ENCODE peak calls at places on chromosomes 12 and 14, in five cellular contexts. Z, G, V, B and K are unnamed samples.
A peak's percentile ranks its signal among the peaks of the same experiment; 100 is the strongest.

GRCh38 chr12:127363392-127363791 is 903.6 kb upstream of the TMEM132C start:
- DNase-seq in Z (no peak), G (no peak), V (no peak), B (no peak), K (no peak)

GRCh38 chr14:22845103-22845394 is 8.7 kb downstream of the MMP14 start:
- DNase-seq in Z (no peak), G (no peak), V (no peak), B (no peak), K (peak; percentile 2)

GRCh38 chr14:105394714-105395537 is 3.4 kb upstream of the TEX22 start:
- DNase-seq in Z (no peak), G (no peak), V (no peak), B (no peak), K (no peak)

GRCh38 chr14:23513005-23513412 is 38.6 kb downstream of the ZFHX2 start:
- DNase-seq in Z (no peak), G (no peak), V (no peak), B (no peak), K (no peak)

GRCh38 chr12:100827901-100828520 is 33.4 kb downstream of the ANO4 start:
- DNase-seq in Z (peak; percentile 14), G (no peak), V (peak; percentile 26), B (no peak), K (peak; percentile 38)

GRCh38 chr14:32494566-32495434 is 165.7 kb downstream of the AKAP6 start:
- DNase-seq in Z (no peak), G (no peak), V (peak; percentile 41), B (no peak), K (no peak)

GRCh38 chr12:59699408-59700144 is 103.7 kb downstream of the SLC16A7 start:
- DNase-seq in Z (peak; percentile 78), G (no peak), V (peak; percentile 16), B (no peak), K (no peak)

GRCh38 chr12:10720974-10721565 is 2.1 kb downstream of the YBX3 start:
- DNase-seq in Z (no peak), G (no peak), V (no peak), B (no peak), K (no peak)

GRCh38 chr14:48350971-48351370 is 675.6 kb upstream of the MDGA2 start:
- DNase-seq in Z (no peak), G (no peak), V (no peak), B (no peak), K (no peak)

GRCh38 chr14:105477659-105478623 is 3.3 kb downstream of the CRIP2 start:
- DNase-seq in Z (no peak), G (peak; percentile 61), V (no peak), B (no peak), K (no peak)

GRCh38 chr12:24933694-24934407 is 15.1 kb downstream of the BCAT1 start:
- DNase-seq in Z (no peak), G (no peak), V (no peak), B (no peak), K (no peak)

GRCh38 chr12:21940972-21941521 is at the start of gene ABCC9:
- DNase-seq in Z (no peak), G (no peak), V (peak; percentile 26), B (peak; percentile 72), K (peak; percentile 55)

GRCh38 chr14:23040100-23040499 is 1.9 kb upstream of the PSMB11 start:
- DNase-seq in Z (no peak), G (no peak), V (no peak), B (no peak), K (no peak)

GRCh38 chr12:97545804-97546203 is 83.2 kb downstream of the RMST start:
- DNase-seq in Z (no peak), G (no peak), V (no peak), B (no peak), K (no peak)

GRCh38 chr12:115294443-115295133 is 610.6 kb upstream of the TBX3 start:
- DNase-seq in Z (no peak), G (no peak), V (peak; percentile 13), B (no peak), K (no peak)

GRCh38 chr12:19689801-19690472 is 250.6 kb downstream of the AEBP2 start:
- DNase-seq in Z (no peak), G (no peak), V (no peak), B (no peak), K (no peak)

GRCh38 chr12:96258451-96258933 is 64.3 kb downstream of the ELK3 start:
- DNase-seq in Z (peak; percentile 55), G (no peak), V (no peak), B (no peak), K (no peak)

GRCh38 chr12:1534708-1535107 is 59.7 kb downstream of the FBXL14 start:
- DNase-seq in Z (no peak), G (no peak), V (no peak), B (peak; percentile 43), K (no peak)

GRCh38 chr12:12585115-12585862 is 22.6 kb upstream of the DUSP16 start:
- DNase-seq in Z (no peak), G (no peak), V (no peak), B (no peak), K (no peak)

GRCh38 chr14:71625175-71625574 is 307.1 kb upstream of the RGS6 start:
- DNase-seq in Z (no peak), G (no peak), V (no peak), B (no peak), K (no peak)

GRCh38 chr14:95226801-95227200 is 69.5 kb upstream of the DICER1 start:
- DNase-seq in Z (no peak), G (no peak), V (no peak), B (no peak), K (no peak)

GRCh38 chr12:95218164-95218851 is 701 bp downstream of the VEZT start:
- DNase-seq in Z (no peak), G (no peak), V (peak; percentile 77), B (no peak), K (no peak)

GRCh38 chr14:68666206-68666730 is 126.6 kb downstream of the ZFP36L1 start:
- DNase-seq in Z (no peak), G (no peak), V (no peak), B (no peak), K (no peak)

GRCh38 chr12:120625557-120626419 is 14.6 kb upstream of the CABP1 start:
- DNase-seq in Z (no peak), G (no peak), V (no peak), B (peak; percentile 68), K (peak; percentile 51)

GRCh38 chr12:47034661-47035060 is 44.8 kb upstream of the PCED1B start:
- DNase-seq in Z (peak; percentile 60), G (no peak), V (no peak), B (no peak), K (no peak)

GRCh38 chr14:104749111-104749649 is 3.8 kb upstream of the SIVA1 start:
- DNase-seq in Z (peak; percentile 13), G (no peak), V (peak; percentile 74), B (no peak), K (no peak)

GRCh38 chr12:88401153-88401552 is 179.1 kb downstream of the KITLG start:
- DNase-seq in Z (no peak), G (no peak), V (no peak), B (no peak), K (no peak)

GRCh38 chr12:68030248-68030647 is 41.0 kb downstream of the IFNG-AS1 start:
- DNase-seq in Z (no peak), G (no peak), V (no peak), B (no peak), K (no peak)

GRCh38 chr12:56517854-56518253 is 3.8 kb upstream of the RBMS2 start:
- DNase-seq in Z (no peak), G (no peak), V (no peak), B (no peak), K (no peak)